ENCODE peak calls at places on chromosomes 2 and 18, in five cellular contexts. Z is AG04450; G is CD8-positive, alpha-beta T cell; L is AG04449; T is epithelial cell of esophagus. D is an unnamed sample.

GRCh38 chr2:71749671-71750101 is 296.3 kb downstream of the DYSF start:
- DNase-seq in T (peak), Z (no peak), L (no peak), G (no peak), D (peak)

GRCh38 chr2:231717281-231718180 is 9.2 kb downstream of the PTMA start:
- DNase-seq in L (no peak), Z (no peak), T (peak), G (no peak), D (peak)

GRCh38 chr2:188449992-188450391 is 158.3 kb downstream of the GULP1 start:
- DNase-seq in T (no peak), G (no peak), Z (no peak), L (no peak), D (no peak)

GRCh38 chr18:37654711-37655369 is 89.2 kb upstream of the CELF4 start:
- DNase-seq in Z (no peak), T (no peak), L (no peak), G (no peak), D (no peak)

GRCh38 chr2:109218792-109219126 is 89.8 kb downstream of the SH3RF3 start:
- DNase-seq in L (no peak), Z (no peak), G (no peak), T (no peak), D (no peak)

GRCh38 chr2:231308631-231309414 is 86.7 kb upstream of the B3GNT7 start:
- DNase-seq in G (no peak), L (no peak), Z (no peak), T (peak), D (peak)

GRCh38 chr2:236335696-236336574 is 71.7 kb upstream of the ASB18 start:
- DNase-seq in Z (no peak), T (no peak), L (no peak), G (no peak), D (no peak)

GRCh38 chr2:100281521-100282438 is 40.5 kb downstream of the LONRF2 start:
- DNase-seq in Z (no peak), T (no peak), G (no peak), L (no peak), D (no peak)

GRCh38 chr18:56060967-56061541 is 473.1 kb upstream of the TCF4 start:
- DNase-seq in T (no peak), Z (no peak), L (no peak), G (no peak), D (no peak)

GRCh38 chr2:241574911-241575623 is 16.5 kb downstream of the BOK start:
- DNase-seq in Z (no peak), G (no peak), T (no peak), L (no peak), D (no peak)

GRCh38 chr2:222309361-222309760 is 10.6 kb upstream of the PAX3 start:
- DNase-seq in L (no peak), T (no peak), G (no peak), Z (no peak), D (no peak)

GRCh38 chr2:241112592-241112991 is 10.5 kb upstream of the MTERF4 start:
- DNase-seq in L (no peak), T (no peak), Z (no peak), G (no peak), D (no peak)

GRCh38 chr2:48131503-48132293 is 225.4 kb upstream of the FBXO11 start:
- DNase-seq in G (no peak), Z (no peak), L (no peak), T (peak), D (peak)

GRCh38 chr2:35251156-35251555 is 1104.4 kb upstream of the CRIM1 start:
- DNase-seq in Z (no peak), T (no peak), L (no peak), G (no peak), D (no peak)

GRCh38 chr18:58174285-58174684 is 130.3 kb downstream of the NEDD4L start:
- DNase-seq in Z (no peak), L (no peak), G (no peak), T (no peak), D (no peak)

GRCh38 chr18:58221060-58221725 is 177.2 kb downstream of the NEDD4L start:
- DNase-seq in T (peak), G (no peak), L (no peak), Z (no peak), D (peak)

GRCh38 chr18:53850918-53851317 is 373.6 kb downstream of the MBD2 start:
- DNase-seq in Z (no peak), L (no peak), T (no peak), G (no peak), D (no peak)

GRCh38 chr2:210000464-210001324 is 1.7 kb upstream of the RPE start:
- DNase-seq in Z (no peak), L (no peak), T (no peak), G (no peak), D (no peak)

GRCh38 chr2:100178085-100178788 is 35.8 kb upstream of the AFF3 start:
- DNase-seq in T (peak), L (no peak), Z (no peak), G (no peak), D (no peak)

GRCh38 chr2:53434487-53434886 is 333.1 kb upstream of the CHAC2 start:
- DNase-seq in Z (no peak), L (no peak), G (no peak), T (no peak), D (no peak)

GRCh38 chr2:135167273-135167672 is 115.2 kb downstream of the RAB3GAP1 start:
- DNase-seq in L (no peak), T (no peak), Z (no peak), G (no peak), D (no peak)

GRCh38 chr2:199603748-199604291 is 146.1 kb upstream of the SATB2 start:
- DNase-seq in Z (no peak), T (no peak), L (no peak), G (no peak), D (no peak)

GRCh38 chr2:143937563-143938346 is 582.2 kb downstream of the ZEB2 start:
- DNase-seq in L (no peak), T (peak), G (no peak), Z (no peak), D (no peak)

GRCh38 chr2:239363946-239364637 is 36.7 kb downstream of the HDAC4 start:
- DNase-seq in G (peak), T (no peak), Z (no peak), L (no peak), D (no peak)

GRCh38 chr2:16630463-16630862 is 35.2 kb downstream of the CYRIA start:
- DNase-seq in Z (no peak), G (no peak), L (no peak), T (no peak), D (no peak)
- H3K4me3 ChIP-seq in Z (no peak), G (no peak), L (no peak), T (no peak), D (no peak)

GRCh38 chr2:23904215-23904614 is 22.7 kb downstream of the ATAD2B start:
- DNase-seq in Z (no peak), T (peak), G (no peak), L (no peak), D (no peak)

GRCh38 chr2:23900133-23900926 is 26.6 kb downstream of the ATAD2B start:
- DNase-seq in T (peak), L (no peak), Z (no peak), G (no peak), D (no peak)

GRCh38 chr2:23901966-23902942 is 24.7 kb downstream of the ATAD2B start:
- DNase-seq in L (no peak), Z (no peak), T (peak), G (no peak), D (peak)

GRCh38 chr2:23903034-23903433 is 23.9 kb downstream of the ATAD2B start:
- DNase-seq in G (no peak), T (no peak), L (no peak), Z (no peak), D (no peak)

GRCh38 chr2:23900927-23901322 is 26.0 kb downstream of the ATAD2B start:
- DNase-seq in G (no peak), T (peak), L (peak), Z (peak), D (peak)
- H3K4me3 ChIP-seq in G (no peak), T (peak), L (no peak), Z (no peak), D (peak)

GRCh38 chr18:77653792-77654191 is 404.1 kb downstream of the GALR1 start:
- DNase-seq in T (no peak), Z (no peak), G (no peak), L (no peak), D (no peak)
- H3K4me3 ChIP-seq in T (no peak), Z (no peak), G (no peak), L (no peak), D (no peak)

GRCh38 chr2:66571873-66572272 is 136.9 kb downstream of the MEIS1 start:
- DNase-seq in Z (no peak), T (peak), L (no peak), G (no peak), D (peak)

GRCh38 chr2:66573412-66573811 is 138.5 kb downstream of the MEIS1 start:
- DNase-seq in L (no peak), G (no peak), Z (no peak), T (peak), D (no peak)

GRCh38 chr2:66575625-66576371 is 140.9 kb downstream of the MEIS1 start:
- DNase-seq in Z (no peak), G (no peak), T (peak), L (no peak), D (peak)

GRCh38 chr2:66574701-66575624 is 140.0 kb downstream of the MEIS1 start:
- DNase-seq in T (peak), G (no peak), Z (peak), L (no peak), D (peak)

DNA sequence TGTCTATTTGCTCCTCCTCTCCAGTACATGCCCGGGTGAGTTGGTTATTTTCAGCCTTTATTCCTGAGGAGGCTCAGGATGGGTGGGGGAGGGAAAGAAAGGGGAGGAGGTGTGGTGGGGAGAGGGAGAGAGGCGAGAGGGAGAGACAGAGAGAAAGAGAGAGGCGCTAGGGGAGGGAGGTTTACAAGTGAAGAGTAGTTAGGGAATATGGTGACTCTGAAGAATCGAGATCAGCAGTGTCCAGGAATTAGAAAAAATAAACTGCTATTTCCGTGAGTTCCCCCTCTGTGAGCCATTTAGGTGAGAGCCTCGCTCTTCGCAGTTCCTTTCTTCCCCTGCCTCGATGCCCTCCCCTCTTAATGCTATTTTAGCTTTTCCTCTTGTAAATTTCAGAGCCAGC is 138.9 kb downstream of the MEIS1 start:
- DNase-seq in G (no peak), L (no peak), T (no peak), Z (no peak), D (no peak)
- H3K4me3 ChIP-seq in G (no peak), L (peak), T (no peak), Z (peak), D (no peak)

DNA sequence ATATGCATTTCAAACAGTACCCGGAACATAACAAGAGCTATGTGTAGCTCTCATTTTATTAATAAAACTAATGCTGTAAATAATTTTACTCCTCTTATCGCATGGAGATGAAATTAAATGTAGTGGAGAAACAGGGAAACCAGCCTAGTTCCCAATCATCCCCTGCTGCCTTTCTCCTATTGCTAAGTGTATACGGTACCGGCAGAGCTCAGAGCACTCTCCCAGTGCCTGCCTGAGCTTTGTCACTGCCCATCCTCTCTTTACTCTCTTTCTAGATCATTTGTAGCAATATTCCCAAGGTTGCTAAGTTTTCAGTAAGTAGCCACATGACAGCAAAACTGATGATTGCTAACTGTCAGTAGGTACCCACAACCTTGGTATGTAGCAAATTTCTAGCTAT is 85.5 kb upstream of the ZSWIM2 start:
- DNase-seq in T (no peak), L (no peak), G (no peak), Z (no peak), D (no peak)
- H3K4me3 ChIP-seq in T (no peak), L (no peak), G (no peak), Z (no peak), D (no peak)

DNA sequence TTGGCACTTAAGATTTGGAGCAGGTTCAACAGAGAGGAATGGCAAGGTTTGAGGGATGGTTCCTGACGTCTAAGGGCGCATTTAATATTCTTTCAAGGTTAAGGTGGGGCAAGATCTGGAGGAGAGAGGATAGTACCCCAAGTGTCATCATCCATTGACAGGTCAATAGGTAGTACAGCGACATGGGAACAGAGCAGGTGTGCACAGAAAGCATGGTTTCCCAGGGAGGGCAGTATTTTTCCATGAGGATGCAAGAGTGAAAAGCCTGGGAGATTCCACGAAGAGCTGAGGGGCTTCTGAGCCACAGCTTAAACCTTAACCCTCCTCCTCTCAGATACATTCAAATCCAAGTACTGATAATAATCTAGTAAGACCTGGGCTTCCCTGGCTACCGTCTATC is 9.1 kb downstream of the HES6 start:
- DNase-seq in L (no peak), T (no peak), G (no peak), Z (no peak), D (no peak)
- H3K4me3 ChIP-seq in L (no peak), T (peak), G (peak), Z (no peak), D (no peak)

GRCh38 chr18:61602836-61603235 is 269.6 kb downstream of the CDH20 start:
- DNase-seq in G (no peak), L (no peak), T (peak), Z (no peak), D (peak)
- H3K4me3 ChIP-seq in G (no peak), L (no peak), T (no peak), Z (no peak), D (no peak)

D was measured in AG10803.